ENCODE peak calls at places on chromosomes 7 and 10, in ten cellular contexts. Z is AG09319; G is activated CD4-positive, alpha-beta T cell treated with anti-CD3 and anti-CD28 coated beads, Interleukin-2, amount 50 U/mL, for 1 hour; L is thoracic aorta; H is activated CD8-positive, alpha-beta memory T cell treated with anti-CD3 and anti-CD28 coated beads, Interleukin-2, amount 50 U/mL, for 4 hours; F is effector memory CD8-positive, alpha-beta T cell; E is posterior vena cava; C is SHP77; M is activated CD4-positive, CD25-positive, alpha-beta regulatory T cell; K is activated T-cell treated with anti-CD3 and anti-CD28 coated beads for 1 hour. I is an unnamed sample.

GRCh38 chr10:77416327-77417135 is 221.1 kb downstream of the KCNMA1 start:
- DNase-seq in C (no peak), L (no peak), F (no peak), Z (no peak), E (no peak), G (no peak), K (no peak), M (no peak), H (no peak), I (no peak)

GRCh38 chr7:23685770-23686169 is 5.8 kb downstream of the FAM221A start:
- DNase-seq in C (no peak), M (no peak), G (no peak), L (no peak), H (no peak), F (no peak), E (no peak), K (no peak), Z (no peak), I (no peak)

GRCh38 chr10:124388476-124388822 is 30.3 kb downstream of the OAT start:
- DNase-seq in M (no peak), C (no peak), G (no peak), H (no peak), Z (no peak), E (no peak), L (no peak), F (no peak), K (no peak), I (no peak)

GRCh38 chr7:36448781-36449379 is 59.2 kb downstream of the ANLN start:
- DNase-seq in C (no peak), K (no peak), G (no peak), F (no peak), M (no peak), L (no peak), H (no peak), Z (no peak), E (no peak), I (no peak)

GRCh38 chr7:918441-919113 is 35.9 kb downstream of the ADAP1 start:
- DNase-seq in E (peak), M (no peak), H (peak), K (no peak), Z (no peak), F (no peak), L (no peak), G (no peak), C (no peak), I (peak)

GRCh38 chr7:98418636-98419315 is 17.9 kb upstream of the BAIAP2L1 start:
- DNase-seq in G (no peak), L (peak), M (no peak), H (no peak), Z (peak), F (no peak), K (no peak), C (peak), E (no peak), I (peak)

GRCh38 chr7:52708846-52709245 is 326.6 kb upstream of the POM121L12 start:
- DNase-seq in Z (no peak), K (no peak), G (no peak), F (no peak), C (no peak), H (no peak), M (no peak), L (no peak), E (no peak), I (no peak)

GRCh38 chr7:96962221-96962620 is 43.1 kb upstream of the DLX6 start:
- DNase-seq in F (no peak), C (no peak), L (no peak), M (no peak), E (peak), Z (no peak), H (no peak), K (no peak), G (no peak), I (no peak)

GRCh38 chr7:37977243-37977642 is 56.8 kb downstream of the EPDR1 start:
- DNase-seq in Z (no peak), F (no peak), E (no peak), L (no peak), G (no peak), C (no peak), M (no peak), K (no peak), H (no peak), I (no peak)

GRCh38 chr10:100996678-100997363 is 2.8 kb upstream of the LZTS2 start:
- DNase-seq in C (no peak), L (no peak), Z (no peak), E (no peak), M (peak), H (peak), K (no peak), G (peak), F (peak), I (peak)

GRCh38 chr10:1020460-1020859 is 5.2 kb downstream of the IDI2 start:
- DNase-seq in G (no peak), Z (no peak), E (no peak), H (no peak), K (no peak), L (no peak), C (no peak), M (no peak), F (no peak), I (no peak)